ENCODE peak calls at places on chromosomes 3 and 15, in four cellular contexts. I is heart right ventricle, Q is brain microvascular endothelial cell, O is kidney. B is an unnamed sample.

GRCh38 chr3:129766135-129766534 is 127.4 kb downstream of the TMCC1 start:
- DNase-seq in I (no peak), Q (no peak), O (no peak), B (no peak)

GRCh38 chr3:75983609-75984290 is 198.4 kb upstream of the ZNF717 start:
- DNase-seq in Q (no peak), O (no peak), I (no peak), B (no peak)

GRCh38 chr3:7876741-7877297 is 624.8 kb upstream of the LMCD1 start:
- DNase-seq in Q (no peak), O (no peak), I (no peak), B (no peak)

GRCh38 chr3:146590521-146590920 is 14.6 kb downstream of the PLSCR5 start:
- DNase-seq in I (no peak), O (no peak), Q (no peak), B (no peak)

GRCh38 chr3:50620846-50621245 is 3.9 kb downstream of the MAPKAPK3 start:
- DNase-seq in Q (no peak), I (no peak), O (no peak), B (no peak)

GRCh38 chr3:190514163-190515153 is 573 bp downstream of the IL1RAP start:
- DNase-seq in O (peak; percentile 75), I (peak; percentile 32), Q (peak; percentile 38), B (peak; percentile 30)

GRCh38 chr3:112056451-112056929 is 22.0 kb downstream of the TMPRSS7 start:
- DNase-seq in I (no peak), O (no peak), Q (peak; percentile 80), B (no peak)

GRCh38 chr3:119350114-119350513 is 55.9 kb downstream of the ARHGAP31 start:
- DNase-seq in O (no peak), I (peak; percentile 70), Q (no peak), B (no peak)

GRCh38 chr15:79050341-79050740 is 40.2 kb downstream of the RASGRF1 start:
- DNase-seq in Q (no peak), I (no peak), O (no peak), B (no peak)

GRCh38 chr3:136545664-136546266 is 206.4 kb downstream of the STAG1 start:
- DNase-seq in I (no peak), Q (no peak), O (no peak), B (no peak)

GRCh38 chr3:163776753-163777152 is 1301.5 kb downstream of the SI start:
- DNase-seq in Q (no peak), I (no peak), O (no peak), B (no peak)

GRCh38 chr15:47673343-47673761 is 44.0 kb upstream of the SEMA6D start:
- DNase-seq in I (peak; percentile 40), O (no peak), Q (no peak), B (no peak)

GRCh38 chr3:29374255-29374654 is 93.4 kb downstream of the RBMS3 start:
- DNase-seq in Q (no peak), O (no peak), I (no peak), B (no peak)

GRCh38 chr3:116339441-116340028 is 105.8 kb downstream of the LSAMP start:
- DNase-seq in Q (peak; percentile 26), I (no peak), O (no peak), B (no peak)

GRCh38 chr3:149151843-149152242 is 22.4 kb downstream of the HPS3 start:
- DNase-seq in Q (peak; percentile 78), O (no peak), I (no peak), B (no peak)

GRCh38 chr15:80246425-80246894 is 5.6 kb downstream of the CTXND1 start:
- DNase-seq in O (no peak), Q (no peak), I (peak; percentile 20), B (no peak)

GRCh38 chr3:27507515-27508266 is 23.5 kb upstream of the SLC4A7 start:
- DNase-seq in Q (peak; percentile 17), O (no peak), I (no peak), B (no peak)

GRCh38 chr3:194573680-194574437 is 59.4 kb downstream of the TMEM44 start:
- DNase-seq in I (peak; percentile 53), O (peak; percentile 60), Q (peak; percentile 67), B (peak; percentile 79)
- TF ChIP-seq CTCF in I (peak; percentile 59), O (peak; percentile 69), Q (peak; percentile 61), B (peak; percentile 67)

GRCh38 chr3:18847583-18848197 is 300.6 kb upstream of the KCNH8 start:
- DNase-seq in I (no peak), O (no peak), Q (no peak), B (peak; percentile 11)
- TF ChIP-seq CTCF in I (peak; percentile 11), O (no peak), Q (peak; percentile 10), B (peak; percentile 17)

DNA sequence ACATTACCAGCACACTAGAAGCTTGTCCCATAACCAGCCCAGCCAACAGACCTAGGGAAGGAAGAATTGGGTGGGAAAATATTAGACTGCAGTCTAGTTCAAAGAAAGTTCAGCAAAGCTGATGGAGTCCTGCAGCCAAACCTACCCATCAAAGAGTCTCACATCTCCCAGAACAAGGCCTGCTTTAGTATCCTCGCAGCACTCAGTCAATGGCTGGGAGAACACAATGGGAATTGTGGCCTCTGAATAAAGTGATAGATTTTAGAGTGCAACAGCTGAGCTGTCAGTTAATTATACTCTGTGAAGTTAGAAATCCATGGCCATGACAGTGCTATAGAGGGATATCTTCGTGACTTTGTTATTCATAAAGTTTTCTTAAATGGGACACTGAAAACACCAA is 207.2 kb upstream of the NAALADL2 start:
- DNase-seq in O (no peak), I (no peak), Q (no peak), B (no peak)
- TF ChIP-seq CTCF in O (no peak), I (no peak), Q (no peak), B (no peak)

DNA sequence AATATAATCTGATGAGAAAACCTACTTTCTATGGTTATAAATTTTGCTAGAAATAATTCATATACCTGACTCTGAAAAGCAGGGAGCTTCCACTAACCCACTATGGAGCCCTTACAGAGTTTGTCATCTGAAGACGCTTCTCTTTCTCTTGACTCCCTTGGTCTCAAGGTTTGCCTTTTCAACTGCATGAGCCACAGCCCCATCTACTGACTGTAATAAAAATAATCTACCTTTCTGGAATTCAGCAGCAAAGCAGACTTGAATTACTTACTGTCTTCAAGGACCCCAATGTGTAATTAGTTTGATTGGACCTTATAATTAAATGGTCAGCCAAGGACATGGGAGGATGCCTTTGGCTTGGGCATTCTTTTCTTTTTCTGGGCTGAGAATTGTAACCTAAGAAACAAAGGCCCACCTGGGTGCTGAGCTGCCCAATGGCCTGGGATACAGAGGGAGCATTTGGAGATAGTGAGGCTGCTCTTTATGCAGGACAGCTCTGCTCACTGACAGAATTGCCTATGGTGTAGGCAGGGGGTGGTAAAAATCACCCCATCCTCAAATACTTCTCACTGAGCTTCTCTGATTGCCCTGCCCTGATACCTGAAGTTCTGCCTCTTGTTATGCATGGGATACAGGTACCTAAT is 178.6 kb upstream of the TRIM42 start:
- DNase-seq in I (no peak), Q (no peak), O (no peak), B (no peak)
- TF ChIP-seq CTCF in I (peak; percentile 61), Q (peak; percentile 45), O (peak; percentile 32), B (no peak)

GRCh38 chr3:24494616-24495333 is at the start of gene THRB:
- DNase-seq in Q (no peak), I (peak; percentile 77), O (peak; percentile 93), B (peak; percentile 59)
- TF ChIP-seq CTCF in Q (peak; percentile 31), I (peak; percentile 31), O (no peak), B (no peak)

GRCh38 chr15:32659340-32659831 is 17.9 kb downstream of the SCG5 start:
- DNase-seq in Q (peak; percentile 62), I (no peak), O (no peak), B (no peak)

GRCh38 chr15:32652178-32652577 is 10.7 kb downstream of the SCG5 start:
- DNase-seq in Q (no peak), O (no peak), I (no peak), B (no peak)

GRCh38 chr15:32657941-32658340 is 16.4 kb downstream of the SCG5 start:
- DNase-seq in I (no peak), Q (no peak), O (no peak), B (no peak)

GRCh38 chr15:32656091-32656860 is 14.8 kb downstream of the SCG5 start:
- DNase-seq in Q (no peak), O (no peak), I (no peak), B (no peak)

DNA sequence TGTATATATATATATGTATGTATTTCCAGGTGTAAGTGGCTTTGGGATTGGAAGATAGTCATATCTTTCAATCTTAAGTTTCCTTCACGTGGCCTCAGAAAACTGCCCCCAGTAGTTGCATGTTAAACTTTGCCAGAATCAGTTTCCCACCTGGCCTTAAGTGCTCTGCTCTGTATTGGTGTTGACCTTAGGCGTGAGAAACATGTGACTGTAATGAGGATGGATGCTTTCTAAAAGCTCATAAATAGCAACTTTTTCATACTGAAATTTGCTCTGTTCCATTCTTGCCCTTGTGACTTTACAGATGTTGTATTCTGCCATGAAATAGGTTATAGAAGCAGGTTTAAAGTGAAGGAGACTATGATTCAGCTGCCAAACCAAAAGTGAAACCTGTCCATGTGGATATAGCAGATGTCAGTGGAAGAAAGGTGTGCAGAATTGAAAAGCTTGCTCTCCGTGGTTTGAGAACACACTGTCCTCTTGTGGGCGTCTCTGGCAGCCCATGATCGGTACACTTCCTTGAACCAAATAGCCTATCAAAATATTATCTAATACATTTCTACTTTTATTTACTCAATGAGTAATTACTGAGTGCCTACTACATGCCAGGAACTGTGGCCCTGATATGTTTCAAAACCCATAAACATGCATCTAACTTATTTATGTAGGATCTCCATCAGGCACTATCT is 15.8 kb downstream of the SCG5 start:
- DNase-seq in O (no peak), I (no peak), Q (peak; percentile 22), B (peak; percentile 22)
- TF ChIP-seq CTCF in O (no peak), I (no peak), Q (peak; percentile 63), B (no peak)

DNA sequence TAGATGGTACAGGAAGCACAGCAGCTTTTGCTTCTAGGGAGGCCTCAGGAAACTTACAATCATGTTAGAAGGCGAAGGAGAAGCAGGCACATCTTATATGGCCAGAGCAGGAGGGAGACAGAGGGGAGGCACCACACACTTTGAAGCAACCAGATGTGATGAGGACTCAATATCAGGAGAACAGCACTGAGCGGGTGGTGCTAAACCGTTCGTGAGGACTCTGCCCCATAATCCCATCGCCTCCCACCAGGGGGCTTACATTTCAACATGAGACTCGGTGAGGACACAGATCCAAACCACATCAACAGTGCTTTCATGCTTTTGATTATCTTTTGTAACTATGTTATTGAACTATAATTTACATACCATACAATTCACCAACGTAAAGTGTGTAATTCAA is 7.6 kb upstream of the TMEM44 start:
- DNase-seq in Q (no peak), O (no peak), I (no peak), B (no peak)
- TF ChIP-seq CTCF in Q (peak; percentile 67), O (no peak), I (no peak), B (peak; percentile 12)